ENCODE peak calls at places on chromosomes 13 and 19, in nine cellular contexts. S, Z, W, N, R, X, L, M and D are unnamed samples.

GRCh38 chr13:112114391-112114790 is 47.4 kb downstream of the SOX1 start:
- DNase-seq in S (no peak), Z (no peak), W (no peak), N (no peak), R (no peak), X (no peak), L (no peak), M (no peak), D (no peak)

GRCh38 chr13:41802684-41803554 is 158.0 kb downstream of the VWA8 start:
- DNase-seq in S (no peak), Z (no peak), W (no peak), N (peak), R (no peak), X (peak), L (no peak), M (peak), D (no peak)

GRCh38 chr19:55287361-55288079 is 3.7 kb downstream of the BRSK1 start:
- DNase-seq in S (no peak), Z (no peak), W (no peak), N (no peak), R (no peak), X (no peak), L (no peak), M (no peak), D (no peak)

GRCh38 chr19:33209844-33210230 is 15.7 kb downstream of the LRP3 start:
- DNase-seq in S (no peak), Z (no peak), W (peak), N (no peak), R (no peak), X (no peak), L (no peak), M (no peak), D (no peak)

GRCh38 chr13:25783480-25784081 is 268.2 kb downstream of the SHISA2 start:
- DNase-seq in S (no peak), Z (no peak), W (no peak), N (no peak), R (no peak), X (no peak), L (no peak), M (no peak), D (no peak)

GRCh38 chr13:33940898-33941297 is 122.9 kb downstream of the RFC3 start:
- DNase-seq in S (no peak), Z (no peak), W (no peak), N (peak), R (no peak), X (peak), L (no peak), M (peak), D (no peak)

GRCh38 chr19:50697414-50698124 is 22.0 kb downstream of the SHANK1 start:
- DNase-seq in S (no peak), Z (no peak), W (no peak), N (no peak), R (no peak), X (no peak), L (no peak), M (no peak), D (no peak)

GRCh38 chr13:111610879-111611278 is 290.4 kb downstream of the TEX29 start:
- DNase-seq in S (no peak), Z (no peak), W (no peak), N (no peak), R (no peak), X (no peak), L (no peak), M (no peak), D (no peak)

GRCh38 chr13:67554746-67555452 is 324.8 kb upstream of the PCDH9 start:
- DNase-seq in S (no peak), Z (no peak), W (no peak), N (no peak), R (no peak), X (no peak), L (no peak), M (peak), D (no peak)

GRCh38 chr19:18203863-18204393 is at the start of gene RAB3A:
- DNase-seq in S (peak), Z (peak), W (peak), N (peak), R (peak), X (peak), L (peak), M (peak), D (peak)

GRCh38 chr13:40911341-40911740 is 107.8 kb downstream of the ELF1 start:
- DNase-seq in S (no peak), Z (no peak), W (no peak), N (no peak), R (no peak), X (no peak), L (no peak), M (no peak), D (no peak)

GRCh38 chr19:49920624-49921363 is 8.2 kb upstream of the ATF5 start:
- DNase-seq in S (no peak), Z (no peak), W (no peak), N (no peak), R (no peak), X (no peak), L (no peak), M (no peak), D (no peak)

GRCh38 chr19:55208880-55209429 is 346 bp downstream of the PTPRH start:
- DNase-seq in S (no peak), Z (no peak), W (peak), N (no peak), R (no peak), X (no peak), L (no peak), M (no peak), D (no peak)

GRCh38 chr19:16084067-16084685 is 7.9 kb downstream of the TPM4 start:
- DNase-seq in S (no peak), Z (no peak), W (no peak), N (no peak), R (no peak), X (no peak), L (no peak), M (no peak), D (no peak)

GRCh38 chr19:3243851-3244700 is 19.6 kb downstream of the CELF5 start:
- DNase-seq in S (peak), Z (peak), W (no peak), N (peak), R (peak), X (peak), L (peak), M (peak), D (peak)

GRCh38 chr19:15471639-15472101 is 7.3 kb upstream of the RASAL3 start:
- DNase-seq in S (no peak), Z (no peak), W (no peak), N (no peak), R (no peak), X (no peak), L (no peak), M (no peak), D (peak)

GRCh38 chr19:30593358-30593757 is 221.2 kb downstream of the ZNF536 start:
- DNase-seq in S (no peak), Z (peak), W (no peak), N (no peak), R (no peak), X (no peak), L (no peak), M (no peak), D (no peak)

GRCh38 chr19:42284066-42284501 is 15.0 kb downstream of the CIC start:
- DNase-seq in S (peak), Z (peak), W (peak), N (peak), R (peak), X (no peak), L (no peak), M (peak), D (peak)

GRCh38 chr19:45821103-45821521 is 6.0 kb upstream of the RSPH6A start:
- DNase-seq in S (no peak), Z (no peak), W (peak), N (no peak), R (no peak), X (no peak), L (no peak), M (no peak), D (no peak)

GRCh38 chr13:106626473-106626872 is 58.5 kb upstream of the ARGLU1 start:
- DNase-seq in S (no peak), Z (no peak), W (no peak), N (no peak), R (no peak), X (no peak), L (no peak), M (no peak), D (no peak)

GRCh38 chr13:99656843-99657506 is 155.7 kb downstream of the TM9SF2 start:
- DNase-seq in S (no peak), Z (no peak), W (no peak), N (no peak), R (no peak), X (no peak), L (no peak), M (no peak), D (no peak)

GRCh38 chr13:107299717-107300116 is 731.8 kb upstream of the ARGLU1 start:
- DNase-seq in S (no peak), Z (no peak), W (no peak), N (no peak), R (no peak), X (peak), L (no peak), M (no peak), D (no peak)

GRCh38 chr13:102183509-102184182 is 218.2 kb downstream of the FGF14 start:
- DNase-seq in S (no peak), Z (no peak), W (no peak), N (no peak), R (no peak), X (no peak), L (no peak), M (no peak), D (no peak)

GRCh38 chr19:13093407-13094284 is 9.0 kb downstream of the LYL1 start:
- DNase-seq in S (peak), Z (peak), W (peak), N (peak), R (peak), X (peak), L (peak), M (peak), D (peak)

GRCh38 chr19:2291185-2291751 is 9.3 kb upstream of the PEAK3 start:
- DNase-seq in S (no peak), Z (no peak), W (no peak), N (no peak), R (no peak), X (no peak), L (no peak), M (no peak), D (no peak)

GRCh38 chr13:99339736-99340392 is 32.7 kb upstream of the GPR183 start:
- DNase-seq in S (no peak), Z (no peak), W (no peak), N (peak), R (no peak), X (peak), L (no peak), M (peak), D (no peak)

GRCh38 chr19:38737921-38738731 is 6.1 kb downstream of the CAPN12 start:
- DNase-seq in S (no peak), Z (no peak), W (no peak), N (no peak), R (no peak), X (no peak), L (no peak), M (no peak), D (no peak)

GRCh38 chr19:45882652-45883585 is 3.0 kb downstream of the IRF2BP1 start:
- DNase-seq in S (peak), Z (peak), W (peak), N (peak), R (peak), X (peak), L (peak), M (peak), D (peak)

GRCh38 chr13:112655898-112656297 is 33.9 kb upstream of the ATP11A start:
- DNase-seq in S (no peak), Z (no peak), W (no peak), N (no peak), R (no peak), X (no peak), L (no peak), M (no peak), D (no peak)

GRCh38 chr19:32864318-32865007 is 5.1 kb downstream of the SLC7A9 start:
- DNase-seq in S (no peak), Z (no peak), W (no peak), N (no peak), R (no peak), X (no peak), L (no peak), M (no peak), D (no peak)

GRCh38 chr13:114230117-114230516 is 4.6 kb upstream of the CDC16 start:
- DNase-seq in S (no peak), Z (no peak), W (no peak), N (no peak), R (no peak), X (no peak), L (no peak), M (peak), D (no peak)

GRCh38 chr13:43003010-43003409 is 11.0 kb upstream of the EPSTI1 start:
- DNase-seq in S (no peak), Z (no peak), W (no peak), N (no peak), R (no peak), X (peak), L (no peak), M (peak), D (no peak)

GRCh38 chr19:2663920-2664571 is 38.4 kb downstream of the GNG7 start:
- DNase-seq in S (no peak), Z (peak), W (peak), N (no peak), R (no peak), X (no peak), L (no peak), M (no peak), D (no peak)

GRCh38 chr13:73822671-73823592 is 311.3 kb downstream of the KLF12 start:
- DNase-seq in S (no peak), Z (no peak), W (no peak), N (no peak), R (no peak), X (no peak), L (no peak), M (no peak), D (no peak)

GRCh38 chr13:73820285-73820684 is 313.9 kb downstream of the KLF12 start:
- DNase-seq in S (no peak), Z (no peak), W (no peak), N (no peak), R (no peak), X (no peak), L (no peak), M (no peak), D (no peak)

GRCh38 chr13:73819711-73820110 is 314.5 kb downstream of the KLF12 start:
- DNase-seq in S (no peak), Z (no peak), W (no peak), N (no peak), R (no peak), X (no peak), L (no peak), M (no peak), D (no peak)

GRCh38 chr13:73816702-73817101 is 317.5 kb downstream of the KLF12 start:
- DNase-seq in S (no peak), Z (no peak), W (no peak), N (no peak), R (no peak), X (peak), L (no peak), M (no peak), D (no peak)

DNA sequence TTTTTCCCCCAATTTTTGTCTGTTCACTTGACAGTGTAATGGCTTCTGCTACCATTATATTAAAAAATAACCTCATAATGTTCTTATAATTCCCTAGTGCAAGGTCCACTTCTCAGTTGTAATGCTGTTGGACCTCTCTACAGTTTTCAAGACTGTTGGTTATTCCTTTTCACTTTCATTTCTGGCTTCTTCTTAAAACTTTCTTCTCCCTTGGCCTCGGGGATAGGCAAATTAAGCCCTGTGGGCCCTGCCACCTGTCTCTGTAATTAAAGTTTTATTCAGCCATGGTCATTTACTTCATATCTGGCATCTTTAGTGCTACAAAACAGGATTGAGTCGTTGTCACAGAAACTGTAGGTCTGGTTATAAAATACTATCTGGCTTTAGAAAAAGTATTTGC is 313.5 kb downstream of the KLF12 start:
- DNase-seq in S (no peak), Z (no peak), W (no peak), N (no peak), R (no peak), X (no peak), L (no peak), M (no peak), D (no peak)
- TF ChIP-seq CTCF in S (no peak), Z (no peak), W (no peak), N (no peak), R (no peak), X (no peak), L (no peak), M (no peak), D (no peak)

GRCh38 chr13:75482070-75482819 is at the start of gene TBC1D4:
- DNase-seq in S (peak), Z (peak), W (peak), N (peak), R (peak), X (peak), L (peak), M (peak), D (peak)
- TF ChIP-seq CTCF in S (peak), Z (peak), W (peak), N (peak), R (peak), X (peak), L (peak), M (peak), D (peak)

DNA sequence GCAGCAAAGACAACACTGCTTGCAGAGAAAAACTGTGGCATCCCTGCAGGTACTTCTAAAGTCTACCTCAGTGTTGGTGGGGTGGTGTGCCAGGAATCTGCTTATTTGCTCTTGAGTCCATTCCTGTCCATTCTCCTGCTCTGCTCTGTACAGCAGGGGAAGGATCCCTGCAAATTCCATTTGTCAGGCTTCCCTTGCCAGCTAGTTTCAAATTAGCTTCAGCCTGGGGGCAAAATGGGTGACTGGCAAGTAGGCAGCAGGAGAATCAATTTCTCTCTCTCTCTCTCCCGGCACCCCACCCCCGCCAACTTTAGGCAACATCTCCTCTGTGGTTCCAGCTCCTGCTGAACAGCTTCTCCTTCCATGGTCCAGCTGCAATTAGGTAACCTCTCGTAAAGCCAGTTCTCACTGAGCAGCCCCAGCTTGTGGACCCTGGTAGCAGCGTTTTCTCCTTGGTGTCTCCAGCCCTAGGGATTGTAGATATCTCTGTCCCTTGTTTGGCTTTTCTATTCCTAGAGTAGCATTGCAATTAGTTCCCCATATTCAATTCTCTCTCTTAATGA is 6.7 kb upstream of the MYCBP2 start:
- DNase-seq in S (no peak), Z (no peak), W (no peak), N (no peak), R (no peak), X (no peak), L (no peak), M (no peak), D (no peak)
- TF ChIP-seq CTCF in S (no peak), Z (no peak), W (no peak), N (no peak), R (no peak), X (no peak), L (no peak), M (no peak), D (no peak)

DNA sequence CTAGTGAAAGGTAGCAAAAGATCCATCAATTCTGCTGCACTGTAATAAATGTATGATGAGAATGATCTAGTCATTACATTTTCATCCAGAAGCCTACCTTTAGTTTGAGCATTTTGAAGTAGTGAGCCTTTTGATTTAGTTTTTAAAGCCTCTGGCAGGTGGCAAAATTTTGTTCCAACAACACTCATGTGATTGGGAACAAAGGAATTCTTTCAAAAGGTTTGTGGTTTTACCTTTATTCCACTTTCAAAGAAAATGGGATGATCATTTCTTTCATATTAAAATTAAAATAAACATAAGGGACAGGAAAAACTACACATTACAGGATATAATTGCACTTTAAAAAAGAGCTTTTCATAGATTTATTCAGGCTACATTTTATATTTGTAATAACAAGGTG is 260.2 kb downstream of the DACH1 start:
- DNase-seq in S (no peak), Z (no peak), W (no peak), N (no peak), R (no peak), X (no peak), L (no peak), M (no peak), D (no peak)
- TF ChIP-seq CTCF in S (no peak), Z (no peak), W (no peak), N (no peak), R (no peak), X (no peak), L (no peak), M (no peak), D (no peak)

GRCh38 chr13:97749174-97749573 is 204.3 kb upstream of the IPO5 start:
- DNase-seq in S (no peak), Z (no peak), W (no peak), N (peak), R (no peak), X (peak), L (peak), M (peak), D (no peak)
- TF ChIP-seq CTCF in S (no peak), Z (no peak), W (no peak), N (peak), R (no peak), X (peak), L (peak), M (peak), D (no peak)